ENCODE peak calls at places on chromosomes 16 and 17, in seven cellular contexts. One of them, this sample, is unnamed.

GRCh38 chr16:83200005-83200779 is 573.4 kb downstream of the CDH13 start:
- DNase-seq in lower lobe of right lung: no peak
- DNase-seq in stimulated activated CD8-positive, alpha-beta memory T cell treated with anti-CD3 and anti-CD28 coated beads, Interleukin-4, amount 100 ng/mL, for 1 hour: no peak
- DNase-seq in WERI-Rb-1: peak
- DNase-seq in GM04504: no peak
- DNase-seq in HCEC 1CT: peak
- DNase-seq in lower leg skin: no peak
- DNase-seq in this sample: no peak

GRCh38 chr16:51710186-51710585 is 559.1 kb upstream of the SALL1 start:
- DNase-seq in lower lobe of right lung: no peak
- DNase-seq in stimulated activated CD8-positive, alpha-beta memory T cell treated with anti-CD3 and anti-CD28 coated beads, Interleukin-4, amount 100 ng/mL, for 1 hour: no peak
- DNase-seq in WERI-Rb-1: no peak
- DNase-seq in GM04504: no peak
- DNase-seq in HCEC 1CT: no peak
- DNase-seq in lower leg skin: no peak
- DNase-seq in this sample: no peak

GRCh38 chr17:66349549-66350245 is 47.3 kb downstream of the PRKCA start:
- DNase-seq in lower lobe of right lung: no peak
- DNase-seq in stimulated activated CD8-positive, alpha-beta memory T cell treated with anti-CD3 and anti-CD28 coated beads, Interleukin-4, amount 100 ng/mL, for 1 hour: no peak
- DNase-seq in WERI-Rb-1: no peak
- DNase-seq in GM04504: no peak
- DNase-seq in HCEC 1CT: no peak
- DNase-seq in lower leg skin: no peak
- DNase-seq in this sample: no peak

GRCh38 chr16:78478267-78478821 is 378.9 kb downstream of the WWOX start:
- DNase-seq in lower lobe of right lung: no peak
- DNase-seq in stimulated activated CD8-positive, alpha-beta memory T cell treated with anti-CD3 and anti-CD28 coated beads, Interleukin-4, amount 100 ng/mL, for 1 hour: no peak
- DNase-seq in WERI-Rb-1: no peak
- DNase-seq in GM04504: no peak
- DNase-seq in HCEC 1CT: no peak
- DNase-seq in lower leg skin: no peak
- DNase-seq in this sample: no peak

GRCh38 chr16:87598431-87598830 is 3.9 kb upstream of the JPH3 start:
- DNase-seq in lower lobe of right lung: no peak
- DNase-seq in stimulated activated CD8-positive, alpha-beta memory T cell treated with anti-CD3 and anti-CD28 coated beads, Interleukin-4, amount 100 ng/mL, for 1 hour: no peak
- DNase-seq in WERI-Rb-1: no peak
- DNase-seq in GM04504: no peak
- DNase-seq in HCEC 1CT: no peak
- DNase-seq in lower leg skin: no peak
- DNase-seq in this sample: no peak

GRCh38 chr17:2094891-2095535 is 40.1 kb downstream of the HIC1 start:
- DNase-seq in lower lobe of right lung: peak
- DNase-seq in stimulated activated CD8-positive, alpha-beta memory T cell treated with anti-CD3 and anti-CD28 coated beads, Interleukin-4, amount 100 ng/mL, for 1 hour: no peak
- DNase-seq in WERI-Rb-1: peak
- DNase-seq in GM04504: no peak
- DNase-seq in HCEC 1CT: peak
- DNase-seq in lower leg skin: peak
- DNase-seq in this sample: no peak

GRCh38 chr17:55420776-55421178 is 858 bp downstream of the MMD start:
- DNase-seq in lower lobe of right lung: peak
- DNase-seq in stimulated activated CD8-positive, alpha-beta memory T cell treated with anti-CD3 and anti-CD28 coated beads, Interleukin-4, amount 100 ng/mL, for 1 hour: no peak
- DNase-seq in WERI-Rb-1: peak
- DNase-seq in GM04504: no peak
- DNase-seq in HCEC 1CT: peak
- DNase-seq in lower leg skin: peak
- DNase-seq in this sample: peak

GRCh38 chr17:78585231-78585630 is 8.0 kb upstream of the DNAH17 start:
- DNase-seq in lower lobe of right lung: no peak
- DNase-seq in stimulated activated CD8-positive, alpha-beta memory T cell treated with anti-CD3 and anti-CD28 coated beads, Interleukin-4, amount 100 ng/mL, for 1 hour: no peak
- DNase-seq in WERI-Rb-1: no peak
- DNase-seq in GM04504: no peak
- DNase-seq in HCEC 1CT: no peak
- DNase-seq in lower leg skin: no peak
- DNase-seq in this sample: no peak

GRCh38 chr16:56399492-56399891 is 25.9 kb downstream of the AMFR start:
- DNase-seq in lower lobe of right lung: no peak
- DNase-seq in stimulated activated CD8-positive, alpha-beta memory T cell treated with anti-CD3 and anti-CD28 coated beads, Interleukin-4, amount 100 ng/mL, for 1 hour: no peak
- DNase-seq in WERI-Rb-1: no peak
- DNase-seq in GM04504: no peak
- DNase-seq in HCEC 1CT: no peak
- DNase-seq in lower leg skin: no peak
- DNase-seq in this sample: no peak

GRCh38 chr17:48594412-48595106 is 980 bp upstream of the HOXB5 start:
- DNase-seq in lower lobe of right lung: no peak
- DNase-seq in stimulated activated CD8-positive, alpha-beta memory T cell treated with anti-CD3 and anti-CD28 coated beads, Interleukin-4, amount 100 ng/mL, for 1 hour: no peak
- DNase-seq in WERI-Rb-1: no peak
- DNase-seq in GM04504: no peak
- DNase-seq in HCEC 1CT: no peak
- DNase-seq in lower leg skin: no peak
- DNase-seq in this sample: no peak

GRCh38 chr16:89586853-89587252 is 11.3 kb downstream of the CPNE7 start:
- DNase-seq in lower lobe of right lung: no peak
- DNase-seq in stimulated activated CD8-positive, alpha-beta memory T cell treated with anti-CD3 and anti-CD28 coated beads, Interleukin-4, amount 100 ng/mL, for 1 hour: no peak
- DNase-seq in WERI-Rb-1: no peak
- DNase-seq in GM04504: no peak
- DNase-seq in HCEC 1CT: no peak
- DNase-seq in lower leg skin: no peak
- DNase-seq in this sample: no peak

GRCh38 chr17:4485676-4486646 is 12.7 kb upstream of the SPNS2 start:
- DNase-seq in lower lobe of right lung: no peak
- DNase-seq in stimulated activated CD8-positive, alpha-beta memory T cell treated with anti-CD3 and anti-CD28 coated beads, Interleukin-4, amount 100 ng/mL, for 1 hour: no peak
- DNase-seq in WERI-Rb-1: no peak
- DNase-seq in GM04504: no peak
- DNase-seq in HCEC 1CT: no peak
- DNase-seq in lower leg skin: no peak
- DNase-seq in this sample: peak

GRCh38 chr16:67504190-67505021 is 21.1 kb upstream of the AGRP start:
- DNase-seq in lower lobe of right lung: peak
- DNase-seq in stimulated activated CD8-positive, alpha-beta memory T cell treated with anti-CD3 and anti-CD28 coated beads, Interleukin-4, amount 100 ng/mL, for 1 hour: no peak
- DNase-seq in WERI-Rb-1: no peak
- DNase-seq in GM04504: no peak
- DNase-seq in HCEC 1CT: no peak
- DNase-seq in lower leg skin: peak
- DNase-seq in this sample: no peak

GRCh38 chr17:80845863-80846671 is 145.6 kb upstream of the CHMP6 start:
- DNase-seq in lower lobe of right lung: peak
- DNase-seq in stimulated activated CD8-positive, alpha-beta memory T cell treated with anti-CD3 and anti-CD28 coated beads, Interleukin-4, amount 100 ng/mL, for 1 hour: no peak
- DNase-seq in WERI-Rb-1: no peak
- DNase-seq in GM04504: no peak
- DNase-seq in HCEC 1CT: no peak
- DNase-seq in lower leg skin: no peak
- DNase-seq in this sample: no peak

GRCh38 chr16:78630102-78630501 is 530.6 kb downstream of the WWOX start:
- DNase-seq in lower lobe of right lung: no peak
- DNase-seq in stimulated activated CD8-positive, alpha-beta memory T cell treated with anti-CD3 and anti-CD28 coated beads, Interleukin-4, amount 100 ng/mL, for 1 hour: no peak
- DNase-seq in WERI-Rb-1: no peak
- DNase-seq in GM04504: no peak
- DNase-seq in HCEC 1CT: no peak
- DNase-seq in lower leg skin: no peak
- DNase-seq in this sample: no peak

GRCh38 chr17:79702550-79703236 is 28.1 kb upstream of the ENPP7 start:
- DNase-seq in lower lobe of right lung: no peak
- DNase-seq in stimulated activated CD8-positive, alpha-beta memory T cell treated with anti-CD3 and anti-CD28 coated beads, Interleukin-4, amount 100 ng/mL, for 1 hour: no peak
- DNase-seq in WERI-Rb-1: no peak
- DNase-seq in GM04504: no peak
- DNase-seq in HCEC 1CT: no peak
- DNase-seq in lower leg skin: no peak
- DNase-seq in this sample: no peak

GRCh38 chr16:56912746-56913703 is 18.9 kb upstream of the HERPUD1 start:
- DNase-seq in lower lobe of right lung: no peak
- DNase-seq in stimulated activated CD8-positive, alpha-beta memory T cell treated with anti-CD3 and anti-CD28 coated beads, Interleukin-4, amount 100 ng/mL, for 1 hour: no peak
- DNase-seq in WERI-Rb-1: no peak
- DNase-seq in GM04504: peak
- DNase-seq in HCEC 1CT: peak
- DNase-seq in lower leg skin: no peak
- DNase-seq in this sample: no peak